ENCODE peak calls at places on chromosomes 7 and 10, in five cellular contexts. D is lower leg skin; M is left ventricle myocardium inferior; P is tibial nerve; X is CD8-positive, alpha-beta memory T cell. C is an unnamed sample.

GRCh38 chr10:129365767-129366400 is 101.2 kb upstream of the MGMT start:
- DNase-seq in D (no peak), M (no peak), P (no peak), X (no peak), C (no peak)

GRCh38 chr10:119246862-119247549 is 39.6 kb downstream of the GRK5 start:
- DNase-seq in D (no peak), M (no peak), P (peak), X (no peak), C (peak)

GRCh38 chr10:24897326-24897926 is 55.0 kb downstream of the PRTFDC1 start:
- DNase-seq in D (no peak), M (no peak), P (no peak), X (no peak), C (no peak)

GRCh38 chr7:1889556-1890181 is 219.6 kb downstream of the ELFN1 start:
- DNase-seq in D (no peak), M (no peak), P (no peak), X (no peak), C (no peak)

GRCh38 chr10:15169555-15170407 is 1.3 kb upstream of the NMT2 start:
- DNase-seq in D (peak), M (no peak), P (peak), X (peak), C (no peak)

GRCh38 chr10:49518982-49519578 is 19.8 kb downstream of the ERCC6 start:
- DNase-seq in D (no peak), M (no peak), P (peak), X (no peak), C (no peak)

GRCh38 chr7:50632561-50633413 is 67.6 kb upstream of the DDC start:
- DNase-seq in D (peak), M (no peak), P (peak), X (peak), C (no peak)

GRCh38 chr7:132756482-132756990 is 180.3 kb upstream of the PLXNA4 start:
- DNase-seq in D (no peak), M (no peak), P (no peak), X (no peak), C (no peak)

GRCh38 chr10:103395754-103396066 is 565 bp downstream of the ATP5MK start:
- DNase-seq in D (no peak), M (no peak), P (no peak), X (no peak), C (no peak)

GRCh38 chr10:23151071-23151470 is 41.0 kb upstream of the PTF1A start:
- DNase-seq in D (no peak), M (no peak), P (no peak), X (no peak), C (no peak)

GRCh38 chr10:113230018-113230610 is 280.1 kb downstream of the TCF7L2 start:
- DNase-seq in D (no peak), M (no peak), P (no peak), X (no peak), C (no peak)

GRCh38 chr10:34812771-34813170 is 2.3 kb downstream of the PARD3 start:
- DNase-seq in D (no peak), M (no peak), P (no peak), X (no peak), C (no peak)

GRCh38 chr10:86159797-86160196 is 206.8 kb downstream of the GRID1 start:
- DNase-seq in D (no peak), M (no peak), P (no peak), X (no peak), C (no peak)

GRCh38 chr7:47581821-47582747 is at the start of gene TNS3:
- DNase-seq in D (no peak), M (peak), P (no peak), X (no peak), C (peak)

GRCh38 chr7:140512317-140513000 is 33.2 kb upstream of the MKRN1 start:
- DNase-seq in D (no peak), M (peak), P (peak), X (no peak), C (no peak)

GRCh38 chr7:93877742-93878141 is 12.8 kb downstream of the TFPI2 start:
- DNase-seq in D (no peak), M (no peak), P (no peak), X (no peak), C (no peak)

GRCh38 chr7:35365523-35365922 is 111.6 kb upstream of the TBX20 start:
- DNase-seq in D (no peak), M (no peak), P (no peak), X (no peak), C (no peak)

GRCh38 chr7:123041085-123041484 is 45.6 kb upstream of the TAS2R16 start:
- DNase-seq in D (no peak), M (no peak), P (no peak), X (no peak), C (no peak)

GRCh38 chr7:101900103-101900502 is 82.7 kb downstream of the CUX1 start:
- DNase-seq in D (no peak), M (peak), P (no peak), X (no peak), C (no peak)

GRCh38 chr7:148669907-148670306 is 28.8 kb upstream of the CUL1 start:
- DNase-seq in D (no peak), M (no peak), P (no peak), X (no peak), C (no peak)

GRCh38 chr7:128415217-128415785 is 5.5 kb upstream of the IMPDH1 start:
- DNase-seq in D (no peak), M (no peak), P (no peak), X (no peak), C (no peak)

GRCh38 chr7:18345641-18346234 is 149.8 kb upstream of the HDAC9 start:
- DNase-seq in D (no peak), M (no peak), P (peak), X (peak), C (peak)

GRCh38 chr7:141477866-141478265 is 73.3 kb upstream of the AGK start:
- DNase-seq in D (no peak), M (no peak), P (no peak), X (no peak), C (no peak)

GRCh38 chr10:80658068-80658467 is 120.4 kb downstream of the SH2D4B start:
- DNase-seq in D (no peak), M (no peak), P (no peak), X (no peak), C (no peak)

GRCh38 chr10:72449842-72450495 is 95.2 kb upstream of the DNAJB12 start:
- DNase-seq in D (no peak), M (no peak), P (no peak), X (no peak), C (no peak)

DNA sequence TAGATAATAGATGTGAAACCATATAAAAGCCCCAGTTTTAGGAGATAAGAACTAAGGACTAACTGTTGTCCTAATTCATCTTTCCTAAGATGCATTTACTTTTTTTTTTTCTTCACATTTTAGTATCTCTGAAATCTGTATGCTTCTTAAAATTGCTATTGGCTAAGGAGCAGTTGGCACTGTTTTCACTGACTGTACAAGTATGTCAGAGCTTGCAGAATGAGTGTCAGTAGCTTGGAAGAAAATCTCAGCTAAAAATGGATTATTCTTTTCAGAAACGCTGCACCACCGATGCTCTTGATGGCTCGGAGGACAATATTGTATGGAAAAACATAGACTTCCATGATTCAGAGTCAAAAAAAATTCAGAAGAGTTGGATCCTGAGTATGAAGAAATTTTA is 91.1 kb upstream of the DNAJB12 start:
- DNase-seq in D (no peak), M (no peak), P (no peak), X (no peak), C (no peak)
- H3K4me3 ChIP-seq in D (no peak), M (no peak), P (no peak), X (no peak), C (no peak)

GRCh38 chr7:30470163-30470770 is 8.3 kb downstream of the NOD1 start:
- DNase-seq in D (no peak), M (peak), P (no peak), X (no peak), C (no peak)
- H3K4me3 ChIP-seq in D (no peak), M (peak), P (no peak), X (no peak), C (peak)

GRCh38 chr10:21517134-21517982 is 8.1 kb downstream of the SKIDA1 start:
- DNase-seq in D (no peak), M (peak), P (no peak), X (no peak), C (peak)
- H3K4me3 ChIP-seq in D (peak), M (peak), P (peak), X (peak), C (peak)

GRCh38 chr10:71965623-71966022 is 1.4 kb downstream of the CHST3 start:
- DNase-seq in D (no peak), M (no peak), P (no peak), X (no peak), C (no peak)
- H3K4me3 ChIP-seq in D (peak), M (peak), P (peak), X (no peak), C (peak)

GRCh38 chr7:66366701-66367100 is 161.6 kb downstream of the TPST1 start:
- DNase-seq in D (no peak), M (no peak), P (no peak), X (no peak), C (no peak)

GRCh38 chr7:66377045-66377444 is 171.9 kb downstream of the TPST1 start:
- DNase-seq in D (no peak), M (no peak), P (no peak), X (no peak), C (no peak)

GRCh38 chr7:66376264-66376945 is 171.3 kb downstream of the TPST1 start:
- DNase-seq in D (no peak), M (no peak), P (no peak), X (no peak), C (no peak)

GRCh38 chr7:66374141-66374540 is 169.0 kb downstream of the TPST1 start:
- DNase-seq in D (no peak), M (no peak), P (no peak), X (no peak), C (no peak)

GRCh38 chr7:66371096-66371824 is 166.1 kb downstream of the TPST1 start:
- DNase-seq in D (no peak), M (no peak), P (no peak), X (no peak), C (no peak)
- H3K4me3 ChIP-seq in D (no peak), M (no peak), P (no peak), X (no peak), C (no peak)

GRCh38 chr10:77845455-77845850 is 81.1 kb downstream of the DLG5 start:
- DNase-seq in D (no peak), M (no peak), P (no peak), X (no peak), C (no peak)
- H3K4me3 ChIP-seq in D (no peak), M (no peak), P (no peak), X (no peak), C (no peak)

DNA sequence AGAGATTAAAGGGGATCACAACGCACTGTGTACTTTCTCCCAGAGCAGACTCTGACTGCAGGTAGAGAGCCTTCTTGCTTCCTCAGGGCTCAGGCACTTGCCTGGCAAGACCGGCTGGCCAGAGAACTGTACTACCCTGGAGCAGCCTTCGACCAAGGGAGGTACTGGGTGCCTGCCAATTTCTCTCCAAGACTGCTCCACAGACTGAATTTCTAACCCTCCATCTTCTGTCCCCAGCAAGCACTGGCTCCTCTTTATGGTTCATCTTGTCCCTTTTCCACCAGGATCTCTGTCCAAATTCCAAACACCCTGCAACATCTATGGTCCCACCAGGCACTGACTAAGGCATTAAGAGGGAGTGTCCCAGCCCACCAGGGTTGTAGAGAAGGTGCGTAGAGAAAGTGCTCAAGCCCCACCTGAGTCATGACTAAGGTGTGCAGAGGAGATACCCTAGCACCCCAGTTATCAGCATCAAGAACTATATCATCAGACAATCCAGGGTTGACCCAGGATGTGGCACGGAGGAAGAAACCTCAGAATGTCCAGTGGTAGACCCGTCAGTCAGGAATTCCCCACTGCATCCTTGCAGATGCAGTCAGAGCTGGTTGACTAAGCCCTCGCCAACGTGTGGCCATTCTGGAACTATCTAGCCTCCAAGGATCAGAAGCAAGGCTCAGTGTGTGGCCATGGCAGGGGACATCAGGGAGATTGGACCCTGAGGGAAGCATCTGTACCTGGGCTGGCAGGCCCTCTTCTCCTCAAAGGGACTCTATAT is 60.9 kb upstream of the CAMK2B start:
- DNase-seq in D (peak), M (no peak), P (no peak), X (no peak), C (no peak)
- H3K4me3 ChIP-seq in D (no peak), M (no peak), P (no peak), X (no peak), C (no peak)

GRCh38 chr7:158128572-158128971 is 459.1 kb downstream of the PTPRN2 start:
- DNase-seq in D (no peak), M (no peak), P (no peak), X (no peak), C (no peak)

GRCh38 chr7:158127241-158127640 is 460.4 kb downstream of the PTPRN2 start:
- DNase-seq in D (no peak), M (no peak), P (no peak), X (no peak), C (no peak)

GRCh38 chr7:158130023-158130409 is 457.6 kb downstream of the PTPRN2 start:
- DNase-seq in D (no peak), M (no peak), P (no peak), X (no peak), C (no peak)

GRCh38 chr7:158126661-158127060 is 461.0 kb downstream of the PTPRN2 start:
- DNase-seq in D (no peak), M (no peak), P (no peak), X (no peak), C (no peak)

DNA sequence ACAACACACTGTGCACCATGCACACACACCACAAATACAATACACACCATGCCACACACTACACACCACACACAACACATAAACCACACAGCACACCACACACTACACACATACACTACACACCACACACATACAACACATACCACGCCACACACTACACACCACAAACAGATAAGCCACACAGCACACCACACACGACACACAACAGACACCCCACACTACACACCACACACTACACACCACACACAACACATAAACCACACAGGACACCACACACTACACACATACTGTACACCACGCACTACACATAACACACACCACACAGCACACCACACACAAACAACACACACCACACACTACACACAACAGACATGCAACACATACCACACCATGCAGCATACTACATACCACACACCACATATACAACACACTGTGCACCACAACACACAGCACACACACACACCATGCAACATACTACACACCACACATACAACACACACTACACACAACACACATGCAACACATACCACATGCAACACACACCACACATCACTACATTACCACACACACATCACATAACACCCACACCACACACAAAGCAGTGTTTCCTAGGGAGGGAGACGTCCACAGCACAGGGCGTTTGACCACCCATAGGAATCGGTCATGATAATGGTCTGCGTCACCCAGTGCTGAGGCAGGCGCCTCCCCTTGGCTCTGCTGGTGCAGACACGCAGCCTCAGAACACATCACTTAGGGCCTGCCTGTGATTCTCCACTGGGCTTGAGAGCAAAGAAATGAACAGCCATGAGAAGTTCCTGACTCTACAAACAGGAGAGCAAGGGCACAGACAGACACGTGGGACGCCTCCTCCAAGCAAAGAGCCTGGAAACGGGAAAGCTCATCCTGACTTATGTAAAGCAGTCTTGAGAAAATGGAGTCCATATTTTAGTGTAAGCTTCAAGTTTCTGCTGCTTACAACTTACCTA is 458.3 kb downstream of the PTPRN2 start:
- DNase-seq in D (no peak), M (no peak), P (no peak), X (no peak), C (no peak)
- H3K4me3 ChIP-seq in D (no peak), M (no peak), P (no peak), X (no peak), C (no peak)

GRCh38 chr7:105249216-105249615 is 139.5 kb downstream of the SRPK2 start:
- DNase-seq in D (no peak), M (no peak), P (no peak), X (no peak), C (no peak)
- H3K4me3 ChIP-seq in D (no peak), M (no peak), P (no peak), X (no peak), C (no peak)

GRCh38 chr7:27189560-27190283 is 4.7 kb upstream of the HOXA11 start:
- DNase-seq in D (no peak), M (no peak), P (no peak), X (no peak), C (peak)
- H3K4me3 ChIP-seq in D (no peak), M (no peak), P (no peak), X (no peak), C (peak)